ENCODE peak calls at places on chromosomes 16 and 17, in eight cellular contexts. M is WERI-Rb-1; D is glutamatergic neuron; V is CD8-positive, alpha-beta memory T cell; T is tibial nerve; O is tibial artery; Z is stimulated activated CD8-positive, alpha-beta memory T cell treated with anti-CD3 and anti-CD28 coated beads, Interleukin-4, amount 100 ng/mL, for 24 hours; R is OCI-LY7. X is an unnamed sample.

GRCh38 chr16:88770459-88771293 is 14.3 kb downstream of the PIEZO1 start:
- DNase-seq in V (no peak), Z (peak), D (no peak), M (peak), T (no peak), R (no peak), O (no peak), X (no peak)

GRCh38 chr17:76732734-76733617 is 4.2 kb downstream of the SRSF2 start:
- DNase-seq in V (no peak), O (no peak), D (no peak), Z (no peak), T (no peak), R (peak), M (no peak), X (no peak)

GRCh38 chr17:75694536-75694935 is 26.7 kb upstream of the ITGB4 start:
- DNase-seq in Z (no peak), V (no peak), D (no peak), R (no peak), O (no peak), M (peak), T (no peak), X (no peak)

GRCh38 chr16:49652441-49653175 is 203.3 kb downstream of the ZNF423 start:
- DNase-seq in R (no peak), M (no peak), Z (no peak), T (peak), V (no peak), D (no peak), O (peak), X (no peak)

GRCh38 chr17:39271546-39271945 is 45.8 kb upstream of the STAC2 start:
- DNase-seq in R (no peak), M (no peak), D (no peak), Z (no peak), V (no peak), O (no peak), T (no peak), X (no peak)

GRCh38 chr16:56658476-56658875 is 717 bp downstream of the MT1F start:
- DNase-seq in M (no peak), Z (no peak), O (no peak), R (no peak), T (no peak), V (no peak), D (no peak), X (no peak)

GRCh38 chr17:69729937-69730336 is 315.4 kb downstream of the MAP2K6 start:
- DNase-seq in Z (no peak), R (no peak), T (no peak), O (no peak), M (no peak), V (no peak), D (no peak), X (no peak)

GRCh38 chr16:761580-761979 is 1.0 kb downstream of the MSLN start:
- DNase-seq in M (no peak), V (no peak), T (no peak), O (no peak), D (no peak), R (no peak), Z (no peak), X (no peak)

GRCh38 chr16:22250522-22250921 is 44.4 kb downstream of the EEF2K start:
- DNase-seq in V (no peak), Z (no peak), R (no peak), D (no peak), M (no peak), T (no peak), O (no peak), X (no peak)

GRCh38 chr17:27853121-27853520 is 40.0 kb downstream of the LYRM9 start:
- DNase-seq in Z (no peak), M (no peak), O (no peak), R (no peak), T (no peak), D (no peak), V (no peak), X (no peak)

X was measured in activated T-cell treated with anti-CD3 and anti-CD28 coated beads for 48 hours.